ENCODE peak calls at places on chromosomes 11 and 22, in eight cellular contexts. N is WTC11; B is B cell; M is heart right ventricle; T is endothelial cell; I is HFF-Myc; Z is transverse colon; F is CD8-positive, alpha-beta T cell. L is an unnamed sample.

GRCh38 chr11:12900496-12900895 is 108.6 kb upstream of the RASSF10 start:
- DNase-seq in T (no peak), Z (no peak), B (no peak), I (peak; percentile 64), F (no peak), M (no peak), N (no peak), L (peak; percentile 89)

GRCh38 chr11:119337581-119338317 is 2.9 kb downstream of the C1QTNF5 start:
- DNase-seq in Z (no peak), N (peak; percentile 71), F (no peak), T (no peak), B (no peak), M (no peak), I (peak; percentile 29), L (no peak)

GRCh38 chr11:623349-623869 is 1.3 kb downstream of the CDHR5 start:
- DNase-seq in B (no peak), T (no peak), Z (no peak), M (no peak), F (no peak), I (no peak), N (no peak), L (no peak)

GRCh38 chr22:19576460-19577421 is 52.5 kb upstream of the CLDN5 start:
- DNase-seq in F (peak; percentile 55), I (no peak), Z (no peak), T (no peak), M (peak; percentile 36), N (no peak), B (no peak), L (no peak)

GRCh38 chr22:32339190-32340012 is 18.3 kb upstream of the RFPL3 start:
- DNase-seq in I (no peak), Z (no peak), F (no peak), N (no peak), T (no peak), B (no peak), M (no peak), L (no peak)

GRCh38 chr11:47923667-47924066 is 56.7 kb upstream of the PTPRJ start:
- DNase-seq in Z (no peak), F (no peak), M (peak; percentile 30), B (no peak), I (no peak), T (no peak), N (no peak), L (no peak)

GRCh38 chr11:11961399-11962028 is 46.9 kb downstream of the DKK3 start:
- DNase-seq in Z (no peak), F (peak; percentile 47), I (no peak), N (no peak), B (no peak), M (no peak), T (no peak), L (no peak)

GRCh38 chr11:32431657-32432056 is 3.7 kb downstream of the WT1 start:
- DNase-seq in T (no peak), M (no peak), Z (no peak), F (no peak), N (no peak), B (no peak), I (no peak), L (no peak)

GRCh38 chr22:20653795-20654342 is 120.0 kb upstream of the SERPIND1 start:
- DNase-seq in F (no peak), Z (no peak), T (no peak), I (no peak), N (no peak), B (no peak), M (no peak), L (no peak)

GRCh38 chr22:27720860-27721259 is 80.7 kb downstream of the MN1 start:
- DNase-seq in T (no peak), Z (no peak), F (no peak), B (no peak), M (no peak), N (no peak), I (no peak), L (no peak)

GRCh38 chr11:119107538-119108150 is 500 bp downstream of the C2CD2L start:
- DNase-seq in B (no peak), Z (no peak), T (no peak), I (no peak), F (no peak), N (no peak), M (no peak), L (no peak)

GRCh38 chr11:122517403-122518379 is 137.8 kb upstream of the UBASH3B start:
- DNase-seq in N (no peak), T (no peak), I (no peak), Z (no peak), B (no peak), M (no peak), F (no peak), L (no peak)

DNA sequence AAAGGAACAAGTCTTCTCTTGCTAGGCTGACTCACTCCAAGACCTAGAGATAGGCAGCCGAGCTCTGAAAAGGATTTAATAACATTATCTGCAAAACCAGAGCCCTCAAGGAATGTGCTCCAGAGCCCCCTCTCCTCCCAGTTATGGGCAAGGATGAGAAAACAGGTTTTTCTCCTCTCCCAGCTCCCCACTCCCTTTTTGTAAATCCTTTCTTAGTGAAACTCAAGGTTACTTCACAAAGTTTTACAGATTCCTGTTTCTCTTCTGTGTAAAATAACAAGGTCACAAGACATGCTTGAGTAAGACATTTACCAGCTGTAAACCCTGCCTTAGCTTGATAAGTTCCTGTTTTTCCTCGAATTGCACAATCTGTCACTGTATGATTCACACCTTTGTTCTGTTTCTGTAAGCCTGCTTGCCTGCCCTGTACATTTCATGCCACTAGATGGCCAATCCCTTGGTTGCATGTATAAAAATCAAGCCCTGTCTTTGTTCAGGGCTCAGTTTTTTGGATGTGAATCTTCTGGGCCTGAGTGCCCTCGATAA is 489.4 kb downstream of the KCNA4 start:
- DNase-seq in T (no peak), N (no peak), M (no peak), B (no peak), Z (no peak), I (no peak), F (no peak), L (peak; percentile 21)
- TF ChIP-seq CTCF in T (peak; percentile 36), N (no peak), M (peak; percentile 38), B (no peak), Z (no peak), I (no peak), F (no peak), L (peak; percentile 34)

DNA sequence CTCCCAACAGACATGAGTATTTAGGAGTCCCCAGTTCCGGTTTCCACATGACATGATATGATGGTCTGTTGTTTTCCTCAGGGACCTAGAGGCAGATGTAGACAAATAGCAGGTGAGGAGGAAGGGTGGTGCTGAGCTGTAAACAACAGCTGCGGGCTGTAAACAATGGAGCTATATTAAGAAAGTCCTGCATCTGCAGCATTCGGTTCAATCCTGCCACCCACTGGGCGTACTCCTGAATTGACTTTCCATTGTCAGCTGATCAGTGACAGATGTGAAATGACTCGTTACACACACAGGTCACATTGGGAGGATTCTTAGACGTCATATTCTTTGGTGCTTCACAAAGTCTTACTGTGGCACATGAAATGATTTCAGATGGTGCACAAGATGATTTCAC is 26.8 kb upstream of the RAG1 start:
- DNase-seq in T (peak; percentile 66), F (no peak), Z (peak; percentile 51), B (no peak), I (peak; percentile 37), M (no peak), N (peak; percentile 25), L (no peak)
- TF ChIP-seq CTCF in T (no peak), F (no peak), Z (no peak), B (no peak), I (peak; percentile 32), M (peak; percentile 53), N (no peak), L (peak; percentile 29)

GRCh38 chr11:88179966-88180629 is 4.9 kb upstream of the RAB38 start:
- DNase-seq in B (no peak), T (no peak), Z (no peak), N (no peak), M (no peak), F (no peak), I (no peak), L (no peak)
- TF ChIP-seq CTCF in B (no peak), T (no peak), Z (no peak), N (no peak), M (no peak), F (no peak), I (no peak), L (no peak)

DNA sequence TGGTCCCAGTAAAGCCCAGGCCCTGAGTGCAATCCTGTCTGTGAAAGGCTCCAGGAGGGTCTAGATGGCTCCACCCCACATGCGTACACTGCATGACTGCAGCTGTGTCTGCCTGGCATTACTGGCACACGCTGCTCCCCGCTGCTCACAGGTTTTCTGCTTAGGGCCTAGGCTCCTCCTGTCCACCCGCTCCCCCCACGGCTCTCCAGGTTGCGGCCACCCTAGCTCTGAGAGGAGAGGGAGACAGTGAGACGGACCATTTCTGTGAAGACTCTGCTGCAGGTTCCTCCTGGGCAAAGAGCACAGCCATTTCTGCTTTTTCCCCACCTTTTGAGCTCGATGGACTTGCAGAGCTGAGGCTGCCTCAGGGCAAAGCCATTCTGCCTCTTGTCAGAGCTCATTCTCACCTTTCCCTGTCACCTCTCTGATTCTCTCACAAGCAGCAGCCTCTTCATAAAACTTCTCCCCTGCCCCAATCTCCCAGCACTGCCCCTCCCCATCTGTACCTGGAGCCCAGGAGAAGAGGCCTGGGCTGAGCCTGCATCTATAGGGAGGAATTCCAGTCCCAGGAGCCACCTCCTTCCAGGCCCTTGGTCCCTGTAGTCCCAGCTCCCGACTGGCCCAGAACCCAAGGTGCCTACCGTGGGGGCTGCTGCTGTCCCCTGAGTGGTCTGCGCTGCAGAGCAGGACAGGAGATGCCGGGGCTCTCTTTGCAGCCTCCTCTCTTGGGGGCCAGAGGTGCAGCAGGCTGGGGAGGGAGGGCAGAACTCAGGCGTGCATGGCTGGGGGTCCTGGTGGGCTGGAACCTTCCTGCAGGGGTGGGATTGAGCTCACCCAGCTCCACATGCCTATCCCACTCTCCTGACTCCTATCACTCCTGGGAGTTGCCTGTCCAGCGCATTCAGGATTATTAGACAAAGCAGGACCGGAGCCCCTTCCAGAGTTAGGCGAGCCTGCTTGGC is 433.7 kb upstream of the B3GAT1 start:
- DNase-seq in N (no peak), B (no peak), Z (no peak), T (no peak), I (no peak), F (no peak), M (no peak), L (no peak)
- TF ChIP-seq CTCF in N (no peak), B (no peak), Z (no peak), T (no peak), I (no peak), F (no peak), M (no peak), L (no peak)

GRCh38 chr22:39134366-39135091 is 18.0 kb downstream of the CBX7 start:
- DNase-seq in B (no peak), N (no peak), F (no peak), M (no peak), Z (no peak), I (no peak), T (no peak), L (no peak)

GRCh38 chr22:39133871-39134270 is 18.6 kb downstream of the CBX7 start:
- DNase-seq in I (no peak), F (no peak), B (no peak), T (no peak), N (no peak), Z (no peak), M (no peak), L (no peak)

GRCh38 chr22:39136317-39136716 is 16.2 kb downstream of the CBX7 start:
- DNase-seq in T (no peak), B (no peak), I (no peak), N (no peak), M (no peak), Z (no peak), F (no peak), L (no peak)

GRCh38 chr22:39132871-39133524 is 19.5 kb downstream of the CBX7 start:
- DNase-seq in Z (no peak), F (no peak), M (no peak), T (no peak), B (no peak), I (no peak), N (no peak), L (no peak)

GRCh38 chr22:39135092-39135896 is 17.2 kb downstream of the CBX7 start:
- DNase-seq in B (no peak), N (peak; percentile 90), F (no peak), I (no peak), T (peak; percentile 88), Z (peak; percentile 44), M (peak; percentile 56), L (no peak)
- TF ChIP-seq CTCF in B (peak; percentile 58), N (peak; percentile 67), F (peak; percentile 55), I (peak; percentile 78), T (peak; percentile 71), Z (peak; percentile 24), M (peak; percentile 52), L (peak; percentile 82)